ENCODE peak calls at places on chromosomes 2 and 18, in four cellular contexts. J, D, H and P are unnamed samples. For H3K27me3 and H3K4me1, the result is how much of the 10 kb centered on the place peaks cover.

GRCh38 chr2:134153481-134153880 is 100.4 kb upstream of the MGAT5 start:
- DNase-seq in J (no peak), D (no peak), H (no peak), P (no peak)

GRCh38 chr2:129408570-129408969 is 570.9 kb upstream of the RAB6C start:
- DNase-seq in J (no peak), D (no peak), H (no peak), P (no peak)

GRCh38 chr18:24561369-24561768 is 100.9 kb downstream of the HRH4 start:
- DNase-seq in J (no peak), D (no peak), H (no peak), P (no peak)

GRCh38 chr2:241256168-241256545 is 59.3 kb downstream of the HDLBP start:
- DNase-seq in J (no peak), D (no peak), H (no peak), P (no peak)

GRCh38 chr2:174546519-174547506 is 50.8 kb downstream of the WIPF1 start:
- DNase-seq in J (no peak), D (peak), H (peak), P (peak)

GRCh38 chr2:43838560-43839267 is at the start of the genes ABCG5 and ABCG8:
- DNase-seq in J (no peak), D (no peak), H (peak), P (no peak)

GRCh38 chr2:111900859-111901258 is 2.5 kb downstream of the MERTK start:
- DNase-seq in J (no peak), D (no peak), H (peak), P (no peak)

GRCh38 chr2:239889641-239890055 is 135.5 kb downstream of the NDUFA10 start:
- DNase-seq in J (no peak), D (no peak), H (no peak), P (no peak)

GRCh38 chr2:20514596-20515269 is 67.9 kb downstream of the RHOB start:
- DNase-seq in J (no peak), D (no peak), H (no peak), P (peak)

GRCh38 chr18:24770625-24771024 is 310.2 kb downstream of the HRH4 start:
- DNase-seq in J (no peak), D (no peak), H (no peak), P (no peak)

GRCh38 chr2:120846406-120847095 is 110.9 kb downstream of the GLI2 start:
- DNase-seq in J (no peak), D (no peak), H (no peak), P (no peak)

GRCh38 chr2:44934024-44934423 is 7.5 kb upstream of the SIX3 start:
- DNase-seq in J (no peak), D (no peak), H (no peak), P (no peak)
- H3K27me3 ChIP-seq in J (under half), D (half or more), H (under half), P (half or more)

DNA sequence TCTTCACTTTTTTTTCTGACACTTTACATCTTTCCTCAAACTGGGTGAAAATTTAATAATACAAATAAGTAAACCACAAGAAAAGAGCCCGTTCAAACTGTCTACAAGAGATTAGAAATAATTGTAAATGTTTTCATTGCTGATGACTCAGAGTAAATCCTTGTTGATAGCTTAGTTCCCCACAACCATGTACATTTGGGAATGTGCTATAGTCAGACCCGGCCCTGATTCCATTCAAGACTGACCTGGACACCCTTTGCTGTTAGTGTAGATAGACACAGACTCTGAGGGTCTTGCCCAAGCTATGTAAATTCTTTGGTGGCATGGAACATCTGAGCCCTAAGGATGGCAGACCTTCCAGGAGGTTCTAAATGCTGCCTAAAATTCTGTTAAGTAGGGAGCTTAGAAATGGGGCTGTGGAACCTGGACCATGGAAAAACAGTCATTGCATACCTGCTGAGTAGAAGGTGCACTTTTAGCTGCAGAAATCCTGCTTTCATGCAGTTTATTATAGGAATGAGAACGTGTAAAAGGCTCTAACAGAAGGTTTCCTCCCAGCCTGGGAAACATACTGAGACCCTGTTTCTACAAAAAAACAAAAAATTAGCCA is 3.7 kb downstream of the MALT1 start:
- DNase-seq in J (no peak), D (no peak), H (no peak), P (no peak)
- H3K4me1 ChIP-seq in J (under half), D (under half), H (half or more), P (under half)

GRCh38 chr2:162261032-162261945 is 18.0 kb upstream of the FAP start:
- DNase-seq in J (no peak), D (no peak), H (no peak), P (no peak)
- TF ChIP-seq SUZ12 in J (no peak), D (no peak), H (no peak), P (no peak)

DNA sequence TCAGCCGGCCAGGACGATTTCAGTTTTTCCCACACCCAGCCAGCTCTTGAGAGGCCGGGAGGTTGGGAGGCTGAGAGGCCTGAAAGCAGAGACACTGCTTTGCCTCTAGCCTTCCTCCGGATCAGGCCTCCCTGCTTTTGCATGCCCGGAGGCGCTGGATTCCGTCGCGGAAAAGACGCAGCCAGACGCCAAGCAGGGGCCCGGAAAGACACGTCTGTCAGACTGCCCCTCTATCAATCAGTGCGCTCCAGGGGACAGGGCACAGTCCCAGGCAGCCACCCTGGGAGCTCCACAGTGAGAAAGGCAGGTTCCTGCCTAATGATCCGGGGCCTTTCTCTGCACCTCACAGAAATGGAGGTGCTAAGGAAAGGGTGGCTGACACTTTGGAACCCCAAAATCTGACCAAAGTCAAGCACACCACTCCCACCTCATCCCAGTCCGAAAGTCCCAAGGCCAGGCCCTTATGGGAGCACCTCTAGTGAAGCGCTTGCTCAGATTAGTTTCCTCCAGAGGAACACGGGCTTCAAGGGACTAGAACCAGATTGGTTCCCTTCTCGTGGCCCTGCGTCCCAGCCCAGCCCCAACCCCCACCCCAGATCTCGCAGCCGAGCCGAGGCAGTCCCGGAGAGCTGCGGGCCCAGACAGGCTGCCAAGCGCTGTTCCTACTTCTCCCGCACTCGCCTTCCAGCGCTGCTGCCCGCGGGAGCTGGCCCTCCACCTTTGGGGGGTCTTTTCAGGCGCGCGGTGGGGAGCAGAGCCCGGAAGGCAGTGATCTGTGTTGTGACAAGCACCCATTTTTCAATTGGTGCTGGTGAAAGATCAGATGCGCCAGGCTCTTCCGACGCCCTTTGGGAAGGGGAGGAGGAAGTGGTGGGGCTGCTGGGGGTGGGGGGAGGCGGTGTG is 5.0 kb downstream of the DLX1 start:
- DNase-seq in J (no peak), D (no peak), H (no peak), P (no peak)
- H3K27me3 ChIP-seq in J (half or more), D (half or more), H (under half), P (half or more)